ENCODE peak calls at places on chromosome 21, in six cellular contexts. L is H1, Q is mesenchymal stem cell, U is neural progenitor cell, B is GM23248, Z is GM12878. H is an unnamed sample. For H3K9me3, the result is how much of the 10 kb centered on the place peaks cover.

GRCh38 chr21:46500224-46500861 is 41.7 kb downstream of the DIP2A start:
- DNase-seq in L (no peak), Q (peak), U (no peak), B (peak), Z (no peak), H (no peak)

GRCh38 chr21:46151261-46151988 is 4.0 kb downstream of the FTCD start:
- DNase-seq in L (no peak), Q (no peak), U (no peak), B (no peak), Z (no peak), H (no peak)

GRCh38 chr21:23522750-23523149 is 2084.5 kb downstream of the MRPL39 start:
- DNase-seq in L (no peak), Q (no peak), U (no peak), B (no peak), Z (no peak), H (no peak)

GRCh38 chr21:32414579-32415358 is 2.3 kb downstream of the EVA1C start:
- DNase-seq in L (no peak), Q (no peak), U (peak), B (peak), Z (no peak), H (peak)

GRCh38 chr21:45642122-45642813 is 1.3 kb upstream of the PCBP3 start:
- DNase-seq in L (no peak), Q (peak), U (peak), B (peak), Z (no peak), H (peak)

GRCh38 chr21:26739189-26739588 is 106.0 kb downstream of the ADAMTS1 start:
- DNase-seq in L (no peak), Q (peak), U (no peak), B (peak), Z (no peak), H (peak)

GRCh38 chr21:31520506-31521163 is 138.9 kb upstream of the SOD1 start:
- DNase-seq in L (no peak), Q (peak), U (no peak), B (no peak), Z (no peak), H (peak)

GRCh38 chr21:16908087-16908486 is 604.8 kb upstream of the CXADR start:
- DNase-seq in L (no peak), Q (no peak), U (no peak), B (peak), Z (no peak), H (peak)

GRCh38 chr21:36700961-36701911 is 2.3 kb downstream of the SIM2 start:
- DNase-seq in L (no peak), Q (no peak), U (peak), B (no peak), Z (no peak), H (no peak)

GRCh38 chr21:31630062-31630711 is 29.3 kb upstream of the SOD1 start:
- DNase-seq in L (no peak), Q (peak), U (no peak), B (peak), Z (no peak), H (no peak)

GRCh38 chr21:39033878-39034589 is 149.2 kb downstream of the PSMG1 start:
- DNase-seq in L (no peak), Q (no peak), U (no peak), B (no peak), Z (no peak), H (no peak)

GRCh38 chr21:33684923-33685560 is 42.7 kb downstream of the ITSN1 start:
- DNase-seq in L (peak), Q (peak), U (no peak), B (no peak), Z (no peak), H (no peak)
- H3K9ac ChIP-seq in L (no peak), Q (peak), U (no peak), B (no peak), Z (no peak), H (peak)

GRCh38 chr21:44337941-44338895 is 972 bp downstream of the CFAP410 start:
- DNase-seq in L (no peak), Q (peak), U (peak), B (peak), Z (no peak), H (peak)
- H3K4me3 ChIP-seq in L (peak), Q (peak), U (peak), B (peak), Z (peak), H (peak)

GRCh38 chr21:20045197-20045596 is 953.0 kb upstream of the NCAM2 start:
- DNase-seq in L (no peak), Q (no peak), U (no peak), B (no peak), Z (no peak), H (no peak)
- H3K9me3 ChIP-seq in L (under half), Q (under half), U (under half), B (under half), Z (under half), H (under half)

DNA sequence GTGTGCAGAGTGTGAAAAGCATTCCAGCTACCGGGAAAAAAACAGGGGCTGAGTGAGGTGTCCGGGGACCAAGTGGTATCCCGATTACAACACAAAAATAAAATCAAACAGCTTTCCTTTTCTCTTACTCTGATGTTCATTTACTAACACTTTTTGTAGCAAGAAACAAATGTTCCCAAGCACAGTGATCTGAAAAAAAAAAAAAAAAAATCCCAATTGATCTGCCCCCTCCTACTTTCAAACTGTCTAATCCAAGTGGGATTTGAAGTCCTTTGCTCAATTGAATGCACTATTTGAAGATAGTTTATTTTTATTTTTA is 1.3 kb downstream of the BACE2 start:
- DNase-seq in L (no peak), Q (no peak), U (no peak), B (no peak), Z (no peak), H (no peak)
- H3K9ac ChIP-seq in L (no peak), Q (peak), U (no peak), B (peak), Z (no peak), H (peak)

GRCh38 chr21:41933259-41934079 is 20.3 kb downstream of the C2CD2 start:
- DNase-seq in L (no peak), Q (peak), U (no peak), B (peak), Z (no peak), H (no peak)

GRCh38 chr21:41931041-41931451 is 22.8 kb downstream of the C2CD2 start:
- DNase-seq in L (no peak), Q (peak), U (no peak), B (no peak), Z (no peak), H (no peak)

GRCh38 chr21:41932576-41933258 is 21.1 kb downstream of the C2CD2 start:
- DNase-seq in L (no peak), Q (peak), U (no peak), B (peak), Z (no peak), H (no peak)

GRCh38 chr21:41929248-41929647 is 24.6 kb downstream of the C2CD2 start:
- DNase-seq in L (no peak), Q (no peak), U (no peak), B (no peak), Z (no peak), H (no peak)

DNA sequence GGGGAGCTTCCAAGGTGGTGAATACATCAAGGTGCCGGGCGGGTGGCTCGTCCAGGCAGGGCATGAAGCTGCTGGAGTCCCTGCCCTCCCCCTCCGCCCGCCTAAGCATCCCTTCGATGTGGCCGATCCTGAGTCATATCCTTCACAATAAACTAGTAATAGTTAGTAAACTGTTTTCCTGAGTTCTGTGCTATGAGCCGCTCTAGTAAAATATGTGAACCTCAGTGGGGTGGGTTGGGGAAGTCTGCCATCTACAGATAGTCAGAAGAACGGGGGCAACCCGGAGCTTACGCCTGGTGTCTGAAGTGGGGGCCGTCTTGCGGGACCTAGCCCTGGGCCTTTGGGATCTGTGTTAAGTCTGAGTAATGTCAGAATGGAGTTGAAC is 21.6 kb downstream of the C2CD2 start:
- DNase-seq in L (no peak), Q (peak), U (no peak), B (peak), Z (no peak), H (no peak)
- H3K4me3 ChIP-seq in L (no peak), Q (no peak), U (no peak), B (no peak), Z (no peak), H (peak)

DNA sequence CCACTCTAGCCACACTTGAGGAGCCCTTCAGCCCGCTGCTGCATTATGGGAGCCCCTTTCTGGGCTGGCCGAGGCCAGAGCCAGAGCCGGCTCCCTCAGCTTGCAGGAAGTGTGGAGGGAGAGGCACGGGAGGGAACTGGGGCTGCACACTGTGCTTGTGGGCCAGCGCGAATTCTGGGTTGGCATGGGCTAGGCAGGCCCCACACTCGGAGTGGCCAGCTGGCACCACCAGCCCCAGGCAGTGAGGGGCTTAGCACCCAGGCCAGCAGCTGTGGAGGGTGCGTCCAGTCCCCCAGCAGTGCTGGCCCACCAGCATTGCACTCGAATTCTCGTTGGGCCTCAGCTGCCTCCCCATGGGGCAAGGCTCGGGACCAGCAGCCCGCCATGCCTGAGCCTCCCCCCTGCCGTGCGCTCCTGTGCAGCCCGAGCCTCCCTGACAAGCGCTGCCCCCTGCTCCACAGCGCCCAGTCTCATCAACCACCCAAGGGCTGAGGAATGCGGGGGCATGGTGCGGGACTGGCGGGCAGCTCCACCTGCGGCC is 785.9 kb upstream of the TPTE start:
- DNase-seq in L (no peak), Q (no peak), U (no peak), B (no peak), Z (no peak), H (no peak)
- H3K9me3 ChIP-seq in L (half or more), Q (half or more), U (half or more), B (under half), Z (under half), H (under half)

H was measured in adipocyte.